ENCODE peak calls at places on chromosome 15, in seven cellular contexts. N is H1, Q is tibial nerve, B is K562, K is transverse colon, A is A549, R is ovary. T is an unnamed sample.

GRCh38 chr15:63535689-63536088 is 31.3 kb downstream of the USP3 start:
- DNase-seq in Q (no peak), K (no peak), A (no peak), B (no peak), R (no peak), N (no peak), T (no peak)

GRCh38 chr15:66290518-66290917 is 2.9 kb upstream of the DIS3L start:
- DNase-seq in B (no peak), K (no peak), R (no peak), A (no peak), N (no peak), Q (no peak), T (no peak)

GRCh38 chr15:65426216-65426853 is 3.6 kb upstream of the IGDCC4 start:
- DNase-seq in N (no peak), A (no peak), Q (no peak), K (no peak), R (no peak), B (no peak), T (no peak)

GRCh38 chr15:40103124-40103858 is 5.4 kb downstream of the BMF start:
- DNase-seq in Q (peak; percentile 62), R (peak; percentile 85), K (peak; percentile 89), B (no peak), A (no peak), N (no peak), T (peak; percentile 89)

GRCh38 chr15:63466378-63467192 is 37.8 kb upstream of the USP3 start:
- DNase-seq in N (no peak), Q (no peak), B (peak; percentile 66), K (no peak), R (peak; percentile 24), A (peak; percentile 91), T (no peak)

GRCh38 chr15:58962662-58963565 is 24.5 kb upstream of the RNF111 start:
- DNase-seq in Q (no peak), R (no peak), B (no peak), N (no peak), A (no peak), K (no peak), T (no peak)

GRCh38 chr15:53346583-53346982 is 412.9 kb downstream of the WDR72 start:
- DNase-seq in N (no peak), K (no peak), B (no peak), Q (no peak), R (no peak), A (no peak), T (no peak)

GRCh38 chr15:65101891-65102708 is 12.9 kb downstream of the UBAP1L start:
- DNase-seq in K (no peak), A (no peak), R (no peak), B (no peak), N (no peak), Q (no peak), T (peak; percentile 84)

GRCh38 chr15:73602444-73602843 is 30.7 kb downstream of the NPTN start:
- DNase-seq in K (no peak), N (no peak), R (no peak), A (no peak), B (no peak), Q (no peak), T (no peak)

GRCh38 chr15:72968531-72968922 is 83.7 kb upstream of the NEO1 start:
- DNase-seq in N (no peak), R (no peak), B (no peak), Q (no peak), K (peak; percentile 86), A (no peak), T (no peak)

GRCh38 chr15:70286110-70286806 is 188.5 kb upstream of the TLE3 start:
- DNase-seq in Q (no peak), B (no peak), K (no peak), N (no peak), R (no peak), A (no peak), T (peak; percentile 65)
- TF ChIP-seq EP300 in Q (no peak), B (no peak), K (no peak), N (no peak), R (no peak), A (no peak), T (no peak)

DNA sequence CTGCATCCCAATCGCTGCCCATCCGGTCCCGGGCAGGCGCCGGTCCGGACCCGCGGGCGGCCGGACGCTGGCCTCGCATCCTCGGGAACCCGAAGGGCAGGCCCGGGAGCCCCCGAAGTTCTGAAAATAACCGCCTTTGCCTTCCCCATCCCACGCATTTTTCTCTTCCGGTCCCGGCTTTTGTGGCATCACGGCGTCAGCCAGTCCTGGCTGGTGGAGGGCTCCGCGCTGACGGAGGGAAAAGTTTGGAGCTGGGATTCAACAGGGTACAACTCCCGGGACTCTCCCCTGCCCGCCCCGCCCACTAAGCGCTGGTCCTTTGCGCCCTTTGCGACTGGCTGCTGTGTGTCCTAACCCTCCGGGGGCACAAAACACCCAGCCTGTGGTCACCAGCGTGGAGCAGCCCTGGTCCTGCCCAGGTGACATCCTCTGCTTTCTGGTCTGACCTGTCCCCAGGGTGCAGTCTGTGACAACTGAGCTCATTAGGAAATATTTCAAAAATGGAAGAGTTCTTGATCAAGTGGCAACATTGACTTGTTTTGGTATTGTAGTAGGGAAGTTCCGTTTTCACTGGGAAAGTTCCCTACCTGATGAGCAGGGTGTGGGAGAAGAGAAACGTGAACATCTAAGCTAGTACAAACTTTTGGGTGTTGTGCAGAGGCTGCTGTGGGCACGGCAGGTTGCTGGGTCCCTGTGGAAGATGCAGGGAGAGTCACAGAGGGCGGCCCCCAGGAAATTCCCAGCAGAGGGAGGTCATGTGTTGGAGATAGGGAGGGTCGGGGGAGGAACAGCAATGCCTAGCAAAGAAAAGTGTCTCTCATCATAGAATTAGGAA is 754 bp downstream of the ARNT2 start:
- DNase-seq in R (peak; percentile 26), Q (no peak), A (peak; percentile 65), N (no peak), K (no peak), B (no peak), T (no peak)
- TF ChIP-seq POLR2A in R (no peak), Q (no peak), A (no peak), N (no peak), K (no peak), B (no peak), T (no peak)

GRCh38 chr15:91302588-91303439 is 202.8 kb downstream of the SV2B start:
- DNase-seq in Q (no peak), A (peak; percentile 80), R (no peak), B (peak; percentile 57), N (peak; percentile 31), K (peak; percentile 16), T (no peak)
- TF ChIP-seq EP300 in Q (no peak), A (no peak), R (no peak), B (no peak), N (no peak), K (no peak), T (no peak)

GRCh38 chr15:95018888-95019545 is 787.7 kb downstream of the MCTP2 start:
- DNase-seq in N (no peak), K (no peak), B (no peak), R (no peak), Q (no peak), A (no peak), T (no peak)
- TF ChIP-seq POLR2A in N (no peak), K (no peak), B (no peak), R (no peak), Q (no peak), A (no peak), T (no peak)

GRCh38 chr15:46111730-46112129 is 476.9 kb downstream of the SQOR start:
- DNase-seq in R (no peak), A (no peak), B (no peak), N (no peak), Q (no peak), K (no peak), T (peak; percentile 5)

GRCh38 chr15:46110755-46111154 is 475.9 kb downstream of the SQOR start:
- DNase-seq in A (no peak), N (no peak), R (no peak), B (no peak), Q (no peak), K (no peak), T (no peak)
- TF ChIP-seq EP300 in A (no peak), N (no peak), R (no peak), B (no peak), Q (no peak), K (no peak), T (no peak)

DNA sequence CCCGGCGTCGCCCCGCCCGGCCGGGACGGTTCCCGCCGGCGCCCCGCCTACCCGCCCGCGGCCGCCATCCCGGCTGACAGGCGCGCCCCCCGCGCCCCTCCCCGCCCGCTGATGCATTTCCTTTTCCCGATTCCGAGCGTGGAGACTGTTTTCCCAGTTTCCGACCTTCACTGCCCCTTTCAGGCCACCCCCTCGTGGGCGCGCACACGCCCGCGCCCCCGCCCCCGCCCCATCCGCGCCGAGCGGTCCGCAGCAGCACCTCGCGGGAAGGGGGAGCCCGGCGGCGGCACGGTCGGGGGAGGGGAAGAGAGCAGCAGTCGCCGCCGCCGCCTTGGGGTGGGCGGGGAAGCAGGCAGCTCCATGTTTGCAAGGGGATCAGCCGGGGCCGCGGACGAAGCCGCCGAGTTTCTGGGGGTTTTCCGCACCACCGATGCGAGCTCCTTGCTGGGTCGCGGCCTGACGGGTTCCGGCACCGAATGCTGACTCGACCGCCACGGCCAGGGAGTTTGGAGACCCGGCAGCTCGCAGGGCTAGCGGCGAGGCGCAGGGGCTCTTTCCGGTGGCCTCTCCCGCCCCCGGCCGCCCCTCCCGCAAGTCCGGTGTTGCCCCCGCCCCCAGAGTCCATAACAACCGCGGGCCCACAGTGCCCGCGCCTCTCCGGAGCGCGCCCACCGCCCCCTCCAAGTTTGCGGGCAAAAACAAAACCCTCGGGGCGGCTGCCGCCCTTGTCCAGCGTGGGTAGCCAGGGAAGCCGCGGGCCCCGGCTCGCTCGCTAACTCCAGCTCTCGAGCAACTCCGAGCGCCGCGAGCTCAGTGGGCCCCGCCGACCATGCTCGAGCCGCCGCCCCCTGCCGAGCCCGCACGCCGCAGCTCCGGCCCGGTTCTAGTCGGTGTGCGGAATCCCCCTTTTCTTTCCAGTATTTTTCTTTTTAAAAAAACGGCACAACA is 3.3 kb upstream of the SIN3A start:
- DNase-seq in R (no peak), B (peak; percentile 48), K (peak; percentile 75), A (peak; percentile 71), Q (peak; percentile 42), N (no peak), T (peak; percentile 69)
- TF ChIP-seq POLR2A in R (no peak), B (no peak), K (no peak), A (peak; percentile 1), Q (no peak), N (no peak), T (no peak)

DNA sequence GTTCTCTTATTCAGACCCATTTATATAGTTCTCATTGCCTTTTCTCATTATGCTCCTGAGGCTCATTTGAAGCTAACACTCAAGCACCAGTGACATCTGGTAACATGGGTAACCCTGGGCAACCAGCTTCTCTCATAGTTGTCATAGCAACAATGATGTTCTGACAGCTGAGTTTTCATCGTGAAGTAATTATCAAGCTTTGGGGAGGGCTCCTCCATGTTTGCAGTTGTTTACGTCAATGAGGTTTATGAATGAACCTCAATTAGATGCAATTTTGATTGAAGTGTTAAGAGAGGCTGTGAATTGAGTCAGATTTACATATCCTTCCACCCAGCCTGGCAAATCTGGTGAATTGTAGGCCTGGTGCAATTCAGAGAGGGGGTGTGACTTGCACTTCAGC is 119.3 kb upstream of the CHD2 start:
- DNase-seq in Q (no peak), A (no peak), N (no peak), K (no peak), R (no peak), B (no peak), T (no peak)
- TF ChIP-seq EP300 in Q (no peak), A (no peak), N (no peak), K (no peak), R (no peak), B (no peak), T (no peak)

GRCh38 chr15:91136386-91136923 is 36.4 kb downstream of the SV2B start:
- DNase-seq in B (no peak), N (no peak), A (no peak), Q (no peak), R (no peak), K (no peak), T (no peak)
- TF ChIP-seq POLR2A in B (no peak), N (no peak), A (no peak), Q (no peak), R (no peak), K (no peak), T (no peak)